ENCODE peak calls at places on chromosome 4, in six cellular contexts. One of them, this sample, is unnamed.

GRCh38 chr4:99816611-99817309 is at the start of gene DAPP1:
- DNase-seq in fibroblast of mammary gland: no peak
- DNase-seq in progenitor cell of endocrine pancreas: no peak
- DNase-seq in mucosa of descending colon: peak; percentile 62
- DNase-seq in suprapubic skin: peak; percentile 73
- DNase-seq in body of pancreas: peak; percentile 12
- DNase-seq in this sample: peak; percentile 80

GRCh38 chr4:53859305-53859704 is 205.1 kb downstream of the CHIC2 start:
- DNase-seq in mucosa of descending colon: no peak
- DNase-seq in body of pancreas: no peak
- DNase-seq in progenitor cell of endocrine pancreas: no peak
- DNase-seq in fibroblast of mammary gland: no peak
- DNase-seq in suprapubic skin: no peak
- DNase-seq in this sample: no peak

GRCh38 chr4:123034023-123034422 is 111.6 kb upstream of the NUDT6 start:
- DNase-seq in mucosa of descending colon: no peak
- DNase-seq in progenitor cell of endocrine pancreas: no peak
- DNase-seq in suprapubic skin: no peak
- DNase-seq in body of pancreas: no peak
- DNase-seq in fibroblast of mammary gland: no peak
- DNase-seq in this sample: no peak

GRCh38 chr4:108270466-108271450 is 102.0 kb upstream of the LEF1 start:
- DNase-seq in suprapubic skin: no peak
- DNase-seq in progenitor cell of endocrine pancreas: no peak
- DNase-seq in mucosa of descending colon: no peak
- DNase-seq in fibroblast of mammary gland: peak; percentile 70
- DNase-seq in body of pancreas: no peak
- DNase-seq in this sample: no peak

GRCh38 chr4:2787230-2788100 is 5.4 kb upstream of the SH3BP2 start:
- DNase-seq in fibroblast of mammary gland: no peak
- DNase-seq in body of pancreas: no peak
- DNase-seq in mucosa of descending colon: no peak
- DNase-seq in suprapubic skin: peak; percentile 67
- DNase-seq in progenitor cell of endocrine pancreas: no peak
- DNase-seq in this sample: peak; percentile 93

GRCh38 chr4:149781150-149781549 is 34.5 kb downstream of the IQCM start:
- DNase-seq in progenitor cell of endocrine pancreas: no peak
- DNase-seq in fibroblast of mammary gland: peak; percentile 84
- DNase-seq in suprapubic skin: no peak
- DNase-seq in body of pancreas: no peak
- DNase-seq in mucosa of descending colon: no peak
- DNase-seq in this sample: no peak

GRCh38 chr4:7046971-7047370 is 3.8 kb downstream of the TADA2B start:
- DNase-seq in mucosa of descending colon: no peak
- DNase-seq in suprapubic skin: no peak
- DNase-seq in body of pancreas: no peak
- DNase-seq in fibroblast of mammary gland: no peak
- DNase-seq in progenitor cell of endocrine pancreas: no peak
- DNase-seq in this sample: no peak

GRCh38 chr4:71254451-71255012 is 84.3 kb upstream of the SLC4A4 start:
- DNase-seq in suprapubic skin: no peak
- DNase-seq in body of pancreas: no peak
- DNase-seq in mucosa of descending colon: no peak
- DNase-seq in fibroblast of mammary gland: no peak
- DNase-seq in progenitor cell of endocrine pancreas: no peak
- DNase-seq in this sample: no peak

GRCh38 chr4:121375262-121375661 is 5.6 kb downstream of the QRFPR start:
- DNase-seq in body of pancreas: no peak
- DNase-seq in mucosa of descending colon: no peak
- DNase-seq in fibroblast of mammary gland: peak; percentile 43
- DNase-seq in suprapubic skin: no peak
- DNase-seq in progenitor cell of endocrine pancreas: no peak
- DNase-seq in this sample: no peak

GRCh38 chr4:168832746-168833575 is 177.1 kb downstream of the CBR4 start:
- DNase-seq in suprapubic skin: peak; percentile 78
- DNase-seq in body of pancreas: peak; percentile 25
- DNase-seq in mucosa of descending colon: peak; percentile 50
- DNase-seq in progenitor cell of endocrine pancreas: peak; percentile 44
- DNase-seq in fibroblast of mammary gland: peak; percentile 45
- DNase-seq in this sample: no peak

GRCh38 chr4:65482410-65482809 is 187.9 kb downstream of the EPHA5 start:
- DNase-seq in progenitor cell of endocrine pancreas: no peak
- DNase-seq in suprapubic skin: no peak
- DNase-seq in mucosa of descending colon: no peak
- DNase-seq in body of pancreas: no peak
- DNase-seq in fibroblast of mammary gland: peak; percentile 30
- DNase-seq in this sample: no peak

GRCh38 chr4:87007345-87008181 is 72.8 kb downstream of the AFF1 start:
- DNase-seq in suprapubic skin: peak; percentile 80
- DNase-seq in body of pancreas: peak; percentile 69
- DNase-seq in progenitor cell of endocrine pancreas: no peak
- DNase-seq in fibroblast of mammary gland: peak; percentile 50
- DNase-seq in mucosa of descending colon: peak; percentile 71
- DNase-seq in this sample: peak; percentile 60

GRCh38 chr4:74653331-74654229 is 140.7 kb downstream of the BTC start:
- DNase-seq in body of pancreas: no peak
- DNase-seq in fibroblast of mammary gland: no peak
- DNase-seq in progenitor cell of endocrine pancreas: no peak
- DNase-seq in suprapubic skin: no peak
- DNase-seq in mucosa of descending colon: no peak
- DNase-seq in this sample: no peak

GRCh38 chr4:54861201-54861600 is 203.4 kb downstream of the KIT start:
- DNase-seq in fibroblast of mammary gland: no peak
- DNase-seq in body of pancreas: no peak
- DNase-seq in mucosa of descending colon: no peak
- DNase-seq in progenitor cell of endocrine pancreas: no peak
- DNase-seq in suprapubic skin: no peak
- DNase-seq in this sample: no peak

GRCh38 chr4:180745019-180745418 is 1498.2 kb upstream of the TENM3 start:
- DNase-seq in body of pancreas: no peak
- DNase-seq in progenitor cell of endocrine pancreas: no peak
- DNase-seq in suprapubic skin: no peak
- DNase-seq in mucosa of descending colon: no peak
- DNase-seq in fibroblast of mammary gland: no peak
- DNase-seq in this sample: no peak

GRCh38 chr4:179097741-179098140 is 1655.5 kb upstream of the AGA start:
- DNase-seq in progenitor cell of endocrine pancreas: peak; percentile 45
- DNase-seq in suprapubic skin: no peak
- DNase-seq in fibroblast of mammary gland: no peak
- DNase-seq in mucosa of descending colon: no peak
- DNase-seq in body of pancreas: peak; percentile 5
- DNase-seq in this sample: no peak

GRCh38 chr4:32196950-32197688 is 1477.0 kb downstream of the PCDH7 start:
- DNase-seq in suprapubic skin: no peak
- DNase-seq in fibroblast of mammary gland: no peak
- DNase-seq in mucosa of descending colon: no peak
- DNase-seq in progenitor cell of endocrine pancreas: no peak
- DNase-seq in body of pancreas: no peak
- DNase-seq in this sample: no peak

GRCh38 chr4:84966382-84967291 is at the start of gene WDFY3:
- DNase-seq in body of pancreas: peak; percentile 81
- DNase-seq in progenitor cell of endocrine pancreas: peak; percentile 43
- DNase-seq in mucosa of descending colon: peak; percentile 79
- DNase-seq in fibroblast of mammary gland: peak; percentile 91
- DNase-seq in suprapubic skin: peak; percentile 91
- DNase-seq in this sample: peak; percentile 83

GRCh38 chr4:183422962-183423653 is 21.3 kb upstream of the CDKN2AIP start:
- DNase-seq in progenitor cell of endocrine pancreas: no peak
- DNase-seq in suprapubic skin: no peak
- DNase-seq in mucosa of descending colon: no peak
- DNase-seq in body of pancreas: no peak
- DNase-seq in fibroblast of mammary gland: peak; percentile 15
- DNase-seq in this sample: no peak

GRCh38 chr4:168183717-168184571 is 91.6 kb downstream of the ANXA10 start:
- DNase-seq in body of pancreas: no peak
- DNase-seq in suprapubic skin: no peak
- DNase-seq in fibroblast of mammary gland: peak; percentile 51
- DNase-seq in progenitor cell of endocrine pancreas: no peak
- DNase-seq in mucosa of descending colon: no peak
- DNase-seq in this sample: no peak

GRCh38 chr4:105234582-105234981 is 87.9 kb downstream of the TET2 start:
- DNase-seq in suprapubic skin: no peak
- DNase-seq in fibroblast of mammary gland: no peak
- DNase-seq in progenitor cell of endocrine pancreas: no peak
- DNase-seq in body of pancreas: no peak
- DNase-seq in mucosa of descending colon: no peak
- DNase-seq in this sample: no peak

GRCh38 chr4:147363514-147363913 is 117.4 kb upstream of the EDNRA start:
- DNase-seq in suprapubic skin: no peak
- DNase-seq in mucosa of descending colon: no peak
- DNase-seq in progenitor cell of endocrine pancreas: no peak
- DNase-seq in body of pancreas: no peak
- DNase-seq in fibroblast of mammary gland: no peak
- DNase-seq in this sample: no peak

GRCh38 chr4:151934766-151935165 is 174.0 kb upstream of the GATB start:
- DNase-seq in mucosa of descending colon: no peak
- DNase-seq in suprapubic skin: no peak
- DNase-seq in body of pancreas: no peak
- DNase-seq in progenitor cell of endocrine pancreas: no peak
- DNase-seq in fibroblast of mammary gland: peak; percentile 55
- DNase-seq in this sample: no peak

GRCh38 chr4:148961526-148961925 is 519.3 kb upstream of the NR3C2 start:
- DNase-seq in mucosa of descending colon: no peak
- DNase-seq in suprapubic skin: no peak
- DNase-seq in progenitor cell of endocrine pancreas: no peak
- DNase-seq in fibroblast of mammary gland: no peak
- DNase-seq in body of pancreas: no peak
- DNase-seq in this sample: no peak

GRCh38 chr4:22391548-22391947 is 124.3 kb downstream of the ADGRA3 start:
- DNase-seq in progenitor cell of endocrine pancreas: no peak
- DNase-seq in fibroblast of mammary gland: peak; percentile 38
- DNase-seq in suprapubic skin: no peak
- DNase-seq in body of pancreas: no peak
- DNase-seq in mucosa of descending colon: no peak
- DNase-seq in this sample: no peak

GRCh38 chr4:17721496-17722360 is 59.7 kb downstream of the FAM184B start:
- DNase-seq in mucosa of descending colon: no peak
- DNase-seq in progenitor cell of endocrine pancreas: no peak
- DNase-seq in body of pancreas: no peak
- DNase-seq in fibroblast of mammary gland: peak; percentile 53
- DNase-seq in suprapubic skin: no peak
- DNase-seq in this sample: no peak

GRCh38 chr4:138562544-138562961 is 320.4 kb upstream of the SLC7A11 start:
- DNase-seq in body of pancreas: no peak
- DNase-seq in fibroblast of mammary gland: peak; percentile 46
- DNase-seq in suprapubic skin: no peak
- DNase-seq in progenitor cell of endocrine pancreas: no peak
- DNase-seq in mucosa of descending colon: no peak
- DNase-seq in this sample: no peak

GRCh38 chr4:172155838-172156345 is 342.7 kb downstream of the GALNTL6 start:
- DNase-seq in mucosa of descending colon: no peak
- DNase-seq in suprapubic skin: no peak
- DNase-seq in fibroblast of mammary gland: no peak
- DNase-seq in progenitor cell of endocrine pancreas: no peak
- DNase-seq in body of pancreas: no peak
- DNase-seq in this sample: no peak

GRCh38 chr4:112982677-112983076 is 66.8 kb upstream of the ANK2 start:
- DNase-seq in suprapubic skin: no peak
- DNase-seq in progenitor cell of endocrine pancreas: no peak
- DNase-seq in body of pancreas: no peak
- DNase-seq in fibroblast of mammary gland: peak; percentile 7
- DNase-seq in mucosa of descending colon: no peak
- DNase-seq in this sample: no peak
- TF ChIP-seq CTCF in suprapubic skin: no peak
- TF ChIP-seq CTCF in progenitor cell of endocrine pancreas: peak; percentile 22
- TF ChIP-seq CTCF in body of pancreas: no peak
- TF ChIP-seq CTCF in fibroblast of mammary gland: no peak
- TF ChIP-seq CTCF in mucosa of descending colon: no peak
- TF ChIP-seq CTCF in this sample: no peak

DNA sequence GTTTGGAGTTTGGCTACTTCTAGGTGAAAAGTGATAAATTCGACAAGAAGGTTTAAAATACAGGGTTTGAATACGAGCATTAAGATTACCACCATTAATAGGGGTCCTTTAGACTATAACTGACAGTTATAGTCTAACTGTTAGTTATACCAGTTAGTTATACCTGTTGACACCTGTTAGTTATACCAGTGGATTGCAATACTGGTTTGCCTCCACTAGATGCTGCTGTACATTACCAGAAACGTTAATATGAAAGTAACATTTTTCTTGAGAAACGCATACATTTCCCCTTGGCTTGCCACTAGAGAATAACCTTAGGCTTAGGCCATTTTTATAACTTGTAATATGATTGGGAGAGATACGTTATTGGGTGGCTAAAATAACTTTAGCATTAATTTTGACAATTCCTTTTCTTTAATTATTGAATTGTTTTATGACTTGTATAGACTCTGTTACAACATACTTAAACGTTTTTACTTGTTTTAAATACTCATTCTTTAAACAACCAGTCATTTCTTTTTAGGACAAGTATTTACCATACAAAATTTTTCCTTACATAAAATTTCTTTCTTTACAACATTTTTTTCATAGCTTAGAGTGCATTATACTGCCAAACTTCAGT is 911.2 kb downstream of the FSTL5 start:
- DNase-seq in body of pancreas: peak; percentile 35
- DNase-seq in suprapubic skin: no peak
- DNase-seq in mucosa of descending colon: no peak
- DNase-seq in progenitor cell of endocrine pancreas: no peak
- DNase-seq in fibroblast of mammary gland: peak; percentile 1
- DNase-seq in this sample: no peak
- TF ChIP-seq CTCF in body of pancreas: peak; percentile 56
- TF ChIP-seq CTCF in suprapubic skin: peak; percentile 34
- TF ChIP-seq CTCF in mucosa of descending colon: peak; percentile 30
- TF ChIP-seq CTCF in progenitor cell of endocrine pancreas: peak; percentile 54
- TF ChIP-seq CTCF in fibroblast of mammary gland: peak; percentile 43
- TF ChIP-seq CTCF in this sample: peak; percentile 45

DNA sequence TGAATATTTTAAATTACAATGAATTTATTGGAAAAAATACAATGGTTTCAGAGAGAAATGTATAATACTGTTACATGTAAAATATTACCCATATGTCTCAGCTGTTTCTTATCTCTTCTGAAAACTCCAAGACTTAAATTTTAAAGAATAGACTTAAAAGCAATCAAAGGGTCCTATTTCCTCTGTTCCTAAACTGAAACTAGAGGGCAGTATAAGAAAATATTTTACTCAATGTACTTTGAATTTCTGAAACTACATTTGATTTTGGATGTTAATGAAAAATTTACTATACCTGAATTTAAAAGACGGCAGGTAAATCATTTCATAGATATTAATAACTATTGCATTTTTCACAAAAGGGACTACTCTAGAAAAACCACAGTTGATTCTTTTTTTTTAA is 200.2 kb downstream of the LRBA start:
- DNase-seq in progenitor cell of endocrine pancreas: no peak
- DNase-seq in fibroblast of mammary gland: no peak
- DNase-seq in mucosa of descending colon: no peak
- DNase-seq in suprapubic skin: no peak
- DNase-seq in body of pancreas: no peak
- DNase-seq in this sample: no peak
- TF ChIP-seq CTCF in progenitor cell of endocrine pancreas: no peak
- TF ChIP-seq CTCF in fibroblast of mammary gland: no peak
- TF ChIP-seq CTCF in mucosa of descending colon: no peak
- TF ChIP-seq CTCF in suprapubic skin: no peak
- TF ChIP-seq CTCF in body of pancreas: no peak
- TF ChIP-seq CTCF in this sample: no peak

DNA sequence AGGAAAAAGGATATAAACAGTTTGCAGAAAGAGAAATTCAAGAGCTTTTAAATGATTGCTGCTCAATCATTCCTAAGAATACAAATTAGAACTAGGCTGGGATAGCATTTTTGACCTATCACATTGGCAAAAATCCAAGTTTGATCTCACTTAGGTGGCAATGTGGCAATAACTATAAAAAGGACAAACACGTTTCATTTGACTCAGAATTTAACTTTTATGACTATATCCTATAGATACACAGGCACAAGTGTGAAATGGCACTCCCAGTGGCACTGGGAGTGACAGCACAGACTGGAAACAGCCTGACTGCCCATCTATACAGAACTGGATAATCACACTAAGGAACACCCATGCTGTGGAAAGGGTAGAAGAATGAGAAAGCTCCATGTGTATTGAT is 11.1 kb downstream of the CENPU start:
- DNase-seq in mucosa of descending colon: peak; percentile 41
- DNase-seq in suprapubic skin: no peak
- DNase-seq in fibroblast of mammary gland: no peak
- DNase-seq in progenitor cell of endocrine pancreas: no peak
- DNase-seq in body of pancreas: no peak
- DNase-seq in this sample: no peak
- TF ChIP-seq CTCF in mucosa of descending colon: no peak
- TF ChIP-seq CTCF in suprapubic skin: no peak
- TF ChIP-seq CTCF in fibroblast of mammary gland: no peak
- TF ChIP-seq CTCF in progenitor cell of endocrine pancreas: no peak
- TF ChIP-seq CTCF in body of pancreas: no peak
- TF ChIP-seq CTCF in this sample: no peak

This sample was measured in CD14-positive monocyte.